ENCODE peak calls at places on chromosomes 4 and X, in eight cellular contexts. D, Z, J, I, V, Q, Y and A are unnamed samples.

GRCh38 chrX:110180176-110180927 is 137.5 kb downstream of the AMMECR1 start:
- DNase-seq in Y (peak; percentile 52), Z (peak; percentile 16), I (peak; percentile 69), Q (no peak), V (peak; percentile 34), D (no peak), J (no peak), A (no peak)

GRCh38 chr4:105462042-105462421 is 11.8 kb downstream of the PPA2 start:
- DNase-seq in D (no peak), Z (no peak), J (no peak), I (no peak), V (no peak), Y (no peak), Q (no peak), A (no peak)

GRCh38 chr4:14404730-14405129 is 597.6 kb upstream of the CPEB2 start:
- DNase-seq in J (no peak), V (no peak), Z (no peak), I (no peak), Q (no peak), D (no peak), Y (no peak), A (no peak)

GRCh38 chr4:53043096-53043495 is 181.0 kb downstream of the RASL11B start:
- DNase-seq in V (no peak), J (no peak), I (no peak), Q (no peak), D (no peak), Y (no peak), Z (no peak), A (no peak)

GRCh38 chrX:50635811-50636365 is 165.3 kb upstream of the DGKK start:
- DNase-seq in V (peak; percentile 14), Y (no peak), Z (no peak), I (no peak), J (no peak), D (peak; percentile 47), Q (no peak), A (no peak)

GRCh38 chr4:100362363-100362762 is 155.5 kb downstream of the EMCN start:
- DNase-seq in D (no peak), Q (no peak), J (no peak), Y (no peak), V (no peak), Z (no peak), I (no peak), A (no peak)

GRCh38 chr4:37822220-37822619 is 4.3 kb upstream of the PGM2 start:
- DNase-seq in V (no peak), Z (no peak), Q (no peak), I (no peak), J (no peak), D (no peak), Y (no peak), A (peak; percentile 44)

GRCh38 chr4:172009461-172009860 is 196.3 kb downstream of the GALNTL6 start:
- DNase-seq in D (no peak), J (no peak), V (no peak), Q (no peak), Y (no peak), I (no peak), Z (no peak), A (no peak)

GRCh38 chrX:106726485-106727437 is at the start of gene RNF128:
- DNase-seq in D (peak; percentile 22), Z (peak; percentile 70), J (no peak), Q (peak; percentile 24), V (peak; percentile 41), Y (peak; percentile 24), I (no peak), A (peak; percentile 80)

GRCh38 chrX:68686684-68687045 is 39.2 kb downstream of the STARD8 start:
- DNase-seq in Z (no peak), Q (peak; percentile 17), V (peak; percentile 23), D (peak; percentile 51), J (peak; percentile 26), I (peak; percentile 61), Y (no peak), A (peak; percentile 32)

DNA sequence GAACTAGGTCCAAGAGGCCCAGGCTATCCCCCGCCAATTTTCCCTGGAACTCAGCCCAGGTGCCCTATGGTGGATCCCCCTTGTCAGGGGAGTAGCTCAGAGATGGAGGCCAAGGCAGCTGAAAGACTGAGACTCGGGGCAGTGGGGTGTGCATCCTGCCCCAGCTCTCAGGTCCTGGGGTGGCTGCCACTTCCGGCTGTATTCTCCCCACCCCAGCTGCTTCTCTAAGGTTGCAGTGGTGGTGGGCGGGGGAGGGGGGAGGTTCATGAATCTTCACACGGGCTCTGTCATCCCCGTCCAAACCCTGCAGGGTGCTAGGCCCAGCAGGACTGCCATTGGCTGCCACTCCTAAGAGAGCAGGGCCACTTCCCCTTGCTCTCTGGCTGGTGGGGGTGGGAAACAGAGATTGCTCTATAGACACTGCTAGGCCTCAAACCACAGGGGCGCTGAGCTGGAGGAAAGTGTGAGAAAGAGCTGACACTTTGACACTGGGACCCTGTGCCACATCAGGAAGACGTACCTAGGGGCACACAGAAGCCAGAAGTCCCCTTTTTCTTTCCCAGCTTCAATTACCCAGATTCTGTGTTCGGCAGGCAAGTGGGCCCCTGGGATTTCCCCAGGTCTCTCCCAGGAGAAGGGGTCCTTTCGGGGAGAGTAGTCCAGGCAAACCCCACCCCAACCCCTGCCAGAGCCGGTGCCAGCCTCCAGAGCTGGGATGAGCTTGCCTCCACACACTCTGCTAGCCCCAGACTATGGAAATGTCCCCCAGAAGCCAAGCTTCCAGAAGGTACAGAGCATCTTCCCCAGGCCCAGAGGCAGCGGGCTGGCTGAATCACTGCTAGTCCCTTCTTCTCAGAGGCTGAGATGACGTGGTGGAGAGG is 1.6 kb downstream of the SASH3 start:
- DNase-seq in J (peak; percentile 35), Z (no peak), D (no peak), V (peak; percentile 19), Q (no peak), Y (no peak), I (no peak), A (no peak)
- TF ChIP-seq POLR2A in J (no peak), Z (no peak), D (no peak), V (no peak), Q (no peak), Y (no peak), I (no peak), A (no peak)

GRCh38 chr4:40596522-40596921 is 33.1 kb downstream of the RBM47 start:
- DNase-seq in Y (no peak), D (no peak), Q (no peak), J (no peak), V (no peak), Z (no peak), I (no peak), A (no peak)

GRCh38 chr4:40595981-40596380 is 33.7 kb downstream of the RBM47 start:
- DNase-seq in Q (no peak), Z (no peak), V (peak; percentile 34), Y (no peak), D (no peak), I (no peak), J (no peak), A (no peak)

GRCh38 chr4:40601641-40602040 is 28.0 kb downstream of the RBM47 start:
- DNase-seq in V (no peak), Z (no peak), D (no peak), Y (no peak), J (no peak), Q (no peak), I (no peak), A (no peak)

GRCh38 chr4:40603281-40603680 is 26.4 kb downstream of the RBM47 start:
- DNase-seq in D (no peak), Y (no peak), I (no peak), Q (no peak), V (no peak), J (no peak), Z (no peak), A (no peak)

DNA sequence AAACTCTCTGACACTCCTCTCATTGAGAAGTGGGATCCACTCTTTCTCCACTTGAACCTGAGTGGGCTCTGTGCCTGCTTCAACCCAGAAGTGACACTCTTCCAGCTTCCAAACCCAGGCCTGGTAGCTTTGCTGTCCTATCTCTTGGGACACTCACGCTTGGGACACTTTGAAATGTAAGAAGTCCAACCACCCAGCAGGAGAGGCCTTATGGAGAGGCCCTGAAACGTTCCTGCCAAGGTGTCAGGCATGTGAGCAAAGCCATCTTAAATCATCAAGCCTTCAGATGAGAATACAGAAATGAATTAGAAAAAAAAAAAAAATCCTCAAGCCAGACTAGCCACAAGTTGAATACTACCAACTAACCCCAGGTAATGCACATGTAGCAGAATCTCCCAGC is 30.2 kb downstream of the RBM47 start:
- DNase-seq in Q (no peak), D (no peak), V (no peak), Y (no peak), I (no peak), Z (no peak), J (no peak), A (no peak)
- H3K4me1 ChIP-seq in Q (peaks cover 26% of the 10 kb centered on the region), D (no peaks in the 10 kb centered on the region), V (peaks cover 25% of the 10 kb centered on the region), Y (no peaks in the 10 kb centered on the region), I (no peaks in the 10 kb centered on the region), Z (no peaks in the 10 kb centered on the region), J (no peaks in the 10 kb centered on the region), A (peaks cover 9% of the 10 kb centered on the region)

DNA sequence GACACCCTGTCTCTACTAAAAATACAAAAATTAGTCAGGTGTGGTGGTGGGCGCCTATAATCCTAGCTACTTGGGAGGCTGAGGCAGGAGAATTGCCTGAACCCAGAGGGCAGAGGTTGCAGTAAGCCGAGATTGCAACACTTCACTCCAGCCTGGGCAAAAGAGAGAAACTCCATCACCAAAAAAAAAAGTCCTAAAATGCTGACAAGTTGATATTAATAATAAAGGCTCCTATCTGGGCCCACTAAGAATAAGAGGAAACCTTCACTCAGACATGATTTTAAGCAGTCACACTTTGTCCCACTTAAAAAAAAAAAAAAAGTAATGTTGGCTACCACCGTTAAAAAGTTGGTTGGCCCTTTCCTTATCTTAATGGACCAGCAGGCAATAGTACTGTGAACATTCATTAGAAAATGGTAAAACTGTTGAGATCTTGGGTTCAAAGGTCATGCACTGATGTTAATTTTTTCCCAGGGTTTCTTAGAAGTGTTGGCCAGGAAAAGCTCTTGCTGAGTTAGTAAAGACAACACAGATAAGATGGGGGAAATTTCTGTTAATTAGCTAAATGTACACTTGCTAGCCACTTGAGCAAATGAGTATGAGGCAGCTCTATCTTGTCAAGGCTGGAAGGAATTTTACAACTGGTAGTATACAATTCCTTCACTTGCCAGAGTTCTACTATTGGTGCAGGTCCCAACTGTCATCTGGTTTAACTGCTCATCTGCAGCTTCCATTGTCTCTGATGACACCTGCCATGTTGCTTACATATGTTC is 43.6 kb upstream of the BMP2K start:
- DNase-seq in D (no peak), Y (no peak), Z (no peak), V (no peak), J (no peak), I (no peak), Q (no peak), A (no peak)
- TF ChIP-seq POLR2A in D (no peak), Y (no peak), Z (no peak), V (no peak), J (no peak), I (no peak), Q (no peak), A (no peak)

GRCh38 chr4:8891255-8891645 is 19.6 kb upstream of the HMX1 start:
- DNase-seq in Y (no peak), Z (no peak), I (no peak), J (no peak), V (no peak), Q (no peak), D (no peak), A (no peak)

GRCh38 chr4:8891646-8892555 is 20.3 kb upstream of the HMX1 start:
- DNase-seq in J (no peak), Z (no peak), I (no peak), Q (no peak), V (no peak), D (no peak), Y (no peak), A (no peak)

GRCh38 chr4:8893227-8893623 is 21.6 kb upstream of the HMX1 start:
- DNase-seq in Z (no peak), V (no peak), Q (no peak), Y (no peak), J (no peak), D (no peak), I (no peak), A (no peak)

GRCh38 chr4:8893624-8894423 is 22.2 kb upstream of the HMX1 start:
- DNase-seq in I (no peak), Z (no peak), D (no peak), J (no peak), Q (no peak), V (no peak), Y (no peak), A (no peak)

GRCh38 chr4:8892556-8893226 is 21.1 kb upstream of the HMX1 start:
- DNase-seq in D (no peak), J (no peak), V (no peak), Y (no peak), Q (no peak), Z (no peak), I (no peak), A (no peak)
- H3K4me1 ChIP-seq in D (peaks cover 4% of the 10 kb centered on the region), J (no peaks in the 10 kb centered on the region), V (no peaks in the 10 kb centered on the region), Y (no peaks in the 10 kb centered on the region), Q (no peaks in the 10 kb centered on the region), Z (peaks cover 3% of the 10 kb centered on the region), I (no peaks in the 10 kb centered on the region), A (peaks cover 11% of the 10 kb centered on the region)